ENCODE peak calls at places on chromosomes 11 and 22, in five cellular contexts. R is stimulated activated naive B cell treated with anti-CD40 and anti-IgM and Interleukin-4, amounts not matched to agents 10 μg/mL and 1 μg/mL and 100 μg/mL, for 72 hours; X is stimulated activated CD4-positive, alpha-beta T cell treated with anti-CD3 and anti-CD28 coated beads, TNF-alpha, amount 100 ng/mL, for 1 hour; S is ovary; H is effector CD4-positive, alpha-beta T cell. B is an unnamed sample.

GRCh38 chr22:50473855-50474671 is 772 bp downstream of the SBF1 start:
- DNase-seq in R (no peak), X (no peak), S (no peak), H (no peak), B (no peak)

GRCh38 chr22:42901790-42902508 is 44.9 kb upstream of the ARFGAP3 start:
- DNase-seq in R (no peak), X (no peak), S (no peak), H (no peak), B (no peak)

GRCh38 chr11:128039140-128040021 is 548.0 kb downstream of the ETS1 start:
- DNase-seq in R (peak), X (peak), S (no peak), H (peak), B (peak)

GRCh38 chr11:7278314-7278917 is 26.7 kb downstream of the SYT9 start:
- DNase-seq in R (no peak), X (no peak), S (no peak), H (no peak), B (no peak)

GRCh38 chr11:75035911-75036536 is 47.3 kb downstream of the NEU3 start:
- DNase-seq in R (no peak), X (no peak), S (no peak), H (no peak), B (no peak)

GRCh38 chr11:86740628-86741488 is 59.5 kb upstream of the PRSS23 start:
- DNase-seq in R (no peak), X (no peak), S (peak), H (no peak), B (peak)

GRCh38 chr11:101401245-101401644 is 182.6 kb downstream of the TRPC6 start:
- DNase-seq in R (no peak), X (no peak), S (no peak), H (no peak), B (no peak)

GRCh38 chr11:65427691-65428577 is 5.3 kb downstream of the NEAT1 start:
- DNase-seq in R (no peak), X (no peak), S (peak), H (peak), B (peak)

GRCh38 chr11:123300874-123301695 is 106.0 kb upstream of the CLMP start:
- DNase-seq in R (no peak), X (no peak), S (no peak), H (no peak), B (no peak)

GRCh38 chr11:128279861-128280260 is 307.5 kb downstream of the ETS1 start:
- DNase-seq in R (no peak), X (no peak), S (no peak), H (no peak), B (no peak)

GRCh38 chr11:10856689-10857603 is 907 bp downstream of the ZBED5 start:
- DNase-seq in R (peak), X (no peak), S (peak), H (no peak), B (peak)

GRCh38 chr11:33779849-33780528 is 5.7 kb upstream of the FBXO3 start:
- DNase-seq in R (no peak), X (no peak), S (no peak), H (no peak), B (no peak)

GRCh38 chr22:40955516-40955915 is 4.3 kb downstream of the RBX1 start:
- DNase-seq in R (no peak), X (no peak), S (no peak), H (no peak), B (no peak)

GRCh38 chr11:96459751-96460150 is 69.9 kb downstream of the JRKL start:
- DNase-seq in R (no peak), X (no peak), S (no peak), H (no peak), B (no peak)

GRCh38 chr22:38732251-38732815 is 23.5 kb downstream of the SUN2 start:
- DNase-seq in R (no peak), X (no peak), S (peak), H (no peak), B (no peak)

GRCh38 chr11:121082670-121083069 is 18.4 kb upstream of the TECTA start:
- DNase-seq in R (no peak), X (no peak), S (no peak), H (no peak), B (no peak)

GRCh38 chr22:40733919-40734318 is 54.6 kb downstream of the MCHR1 start:
- DNase-seq in R (no peak), X (no peak), S (no peak), H (no peak), B (no peak)

GRCh38 chr11:111936045-111936400 is 1.1 kb upstream of the DIXDC1 start:
- DNase-seq in R (no peak), X (no peak), S (no peak), H (no peak), B (no peak)

GRCh38 chr11:132496341-132496740 is 1036.0 kb downstream of the OPCML start:
- DNase-seq in R (no peak), X (no peak), S (no peak), H (no peak), B (peak)

GRCh38 chr11:20873054-20873453 is 203.7 kb downstream of the NELL1 start:
- DNase-seq in R (no peak), X (no peak), S (no peak), H (no peak), B (no peak)

GRCh38 chr22:19258371-19258770 is 33.1 kb downstream of the CLTCL1 start:
- DNase-seq in R (no peak), X (no peak), S (no peak), H (no peak), B (no peak)

GRCh38 chr11:107653077-107653476 is 58.8 kb downstream of the SLN start:
- DNase-seq in R (no peak), X (no peak), S (no peak), H (no peak), B (no peak)

GRCh38 chr11:108220721-108221346 is 1.6 kb downstream of the NPAT start:
- DNase-seq in R (no peak), X (no peak), S (no peak), H (no peak), B (no peak)

GRCh38 chr11:123451183-123451907 is 21.3 kb downstream of the GRAMD1B start:
- DNase-seq in R (no peak), X (no peak), S (no peak), H (no peak), B (no peak)

GRCh38 chr11:4607111-4607510 is 920 bp downstream of the TRIM68 start:
- DNase-seq in R (no peak), X (no peak), S (no peak), H (no peak), B (no peak)

GRCh38 chr11:34546511-34547206 is 33.1 kb upstream of the ELF5 start:
- DNase-seq in R (no peak), X (no peak), S (no peak), H (no peak), B (no peak)